ENCODE peak calls at places on chromosomes 11 and 22, in nine cellular contexts. R is Ammon's horn; A is NCI-H1105; L is midbrain; H is nephron progenitor cell; T is CD8-positive, alpha-beta memory T cell; I is GM19239; F is stimulated activated CD4-positive, alpha-beta T cell treated with anti-CD3 and anti-CD28 coated beads, Interleukin-1b, Interleukin-23, amount 100 ng/mL, for 1 hour; Y is C1 segment of cervical spinal cord. E is an unnamed sample.

GRCh38 chr11:101321222-101321621 is 191.6 kb upstream of the PGR start:
- DNase-seq in R (no peak), A (no peak), L (no peak), H (no peak), T (no peak), I (no peak), F (no peak), Y (no peak), E (no peak)

GRCh38 chr11:120378474-120378873 is 42.3 kb downstream of the ARHGEF12 start:
- DNase-seq in R (no peak), A (no peak), L (no peak), H (no peak), T (no peak), I (no peak), F (no peak), Y (no peak), E (no peak)

GRCh38 chr11:70433038-70433437 is 34.7 kb downstream of the CTTN start:
- DNase-seq in R (no peak), A (no peak), L (no peak), H (no peak), T (no peak), I (no peak), F (no peak), Y (no peak), E (no peak)

GRCh38 chr22:29136715-29137700 is 64.2 kb downstream of the KREMEN1 start:
- DNase-seq in R (no peak), A (no peak), L (no peak), H (no peak), T (no peak), I (no peak), F (no peak), Y (no peak), E (no peak)

GRCh38 chr11:64858467-64859401 is 14.3 kb upstream of the CDC42BPG start:
- DNase-seq in R (no peak), A (no peak), L (no peak), H (no peak), T (peak; percentile 68), I (no peak), F (no peak), Y (no peak), E (no peak)

GRCh38 chr11:69131644-69132300 is 24.0 kb upstream of the SMIM38 start:
- DNase-seq in R (peak; percentile 81), A (peak; percentile 30), L (peak; percentile 50), H (peak; percentile 82), T (no peak), I (no peak), F (no peak), Y (peak; percentile 9), E (no peak)

GRCh38 chr22:25390297-25391240 is 171.1 kb downstream of the CRYBB2 start:
- DNase-seq in R (peak; percentile 62), A (no peak), L (peak; percentile 3), H (no peak), T (no peak), I (no peak), F (no peak), Y (no peak), E (no peak)

GRCh38 chr22:48890693-48891554 is 936.7 kb downstream of the BRD1 start:
- DNase-seq in R (no peak), A (no peak), L (no peak), H (no peak), T (no peak), I (no peak), F (no peak), Y (no peak), E (no peak)

GRCh38 chr11:61747389-61748285 is 4.8 kb upstream of the MYRF start:
- DNase-seq in R (peak; percentile 91), A (no peak), L (peak; percentile 84), H (peak; percentile 90), T (no peak), I (peak; percentile 95), F (no peak), Y (peak; percentile 69), E (peak; percentile 23)

GRCh38 chr22:25488244-25489020 is 76.0 kb upstream of the GRK3 start:
- DNase-seq in R (peak; percentile 51), A (peak; percentile 10), L (no peak), H (no peak), T (no peak), I (no peak), F (no peak), Y (peak; percentile 10), E (no peak)

GRCh38 chr22:36465232-36466021 is 16.0 kb downstream of the TXN2 start:
- DNase-seq in R (no peak), A (no peak), L (no peak), H (no peak), T (no peak), I (no peak), F (no peak), Y (no peak), E (no peak)

GRCh38 chr11:67248653-67249052 is 17.6 kb upstream of the GRK2 start:
- DNase-seq in R (no peak), A (no peak), L (no peak), H (no peak), T (no peak), I (no peak), F (no peak), Y (no peak), E (no peak)

E was measured in activated T-helper 1 cell treated with anti-CD3 and anti-CD28 coated beads, Interleukin-2, amount 50 U/mL, for 16 hours.